ENCODE peak calls at places on chromosome 21, in four cellular contexts. S, L, C and I are unnamed samples.

GRCh38 chr21:44817506-44817880 is 369 bp downstream of the SUMO3 start:
- DNase-seq in S (peak), C (no peak), L (peak), I (peak)

GRCh38 chr21:20292280-20292679 is 705.9 kb upstream of the NCAM2 start:
- DNase-seq in C (no peak), L (no peak), S (no peak), I (no peak)

GRCh38 chr21:37555672-37556261 is 189.2 kb downstream of the DYRK1A start:
- DNase-seq in S (no peak), C (no peak), L (peak), I (no peak)

GRCh38 chr21:35399706-35400105 is 350.6 kb upstream of the RUNX1 start:
- DNase-seq in L (no peak), C (no peak), S (no peak), I (no peak)

GRCh38 chr21:8992731-8993174 is 1528.6 kb upstream of the TPTE start:
- DNase-seq in S (no peak), L (peak), C (no peak), I (no peak)

GRCh38 chr21:33406493-33406892 is 3.3 kb downstream of the IFNGR2 start:
- DNase-seq in L (no peak), C (no peak), S (no peak), I (no peak)

GRCh38 chr21:36065497-36066036 is 4.3 kb upstream of the CBR1 start:
- DNase-seq in S (no peak), C (no peak), L (peak), I (no peak)

GRCh38 chr21:33028759-33029511 is 3.2 kb downstream of the OLIG2 start:
- DNase-seq in C (no peak), S (no peak), L (no peak), I (no peak)

GRCh38 chr21:35375115-35375514 is 326.0 kb upstream of the RUNX1 start:
- DNase-seq in C (no peak), L (no peak), S (no peak), I (no peak)

GRCh38 chr21:29443398-29444010 is 144.8 kb downstream of the BACH1 start:
- DNase-seq in S (no peak), L (no peak), C (no peak), I (no peak)

GRCh38 chr21:34882719-34883131 is 166.4 kb downstream of the RUNX1 start:
- DNase-seq in C (no peak), S (peak), L (no peak), I (no peak)

GRCh38 chr21:14383596-14384210 is 757 bp upstream of the HSPA13 start:
- DNase-seq in L (peak), C (peak), S (no peak), I (no peak)

GRCh38 chr21:37208056-37208705 is 59.0 kb downstream of the VPS26C start:
- DNase-seq in C (peak), S (peak), L (peak), I (no peak)

GRCh38 chr21:45054927-45055612 is 19.3 kb upstream of the ADARB1 start:
- DNase-seq in S (no peak), C (no peak), L (no peak), I (no peak)

GRCh38 chr21:26715116-26715515 is 130.1 kb downstream of the ADAMTS1 start:
- DNase-seq in S (no peak), L (no peak), C (no peak), I (no peak)

GRCh38 chr21:44930543-44930981 is 9.3 kb upstream of the SLX9 start:
- DNase-seq in L (no peak), C (no peak), S (no peak), I (no peak)

GRCh38 chr21:36860736-36861594 is 105.5 kb downstream of the HLCS start:
- DNase-seq in L (peak), C (no peak), S (no peak), I (no peak)

GRCh38 chr21:30305136-30305535 is 15.0 kb downstream of the KRTAP26-1 start:
- DNase-seq in L (no peak), S (no peak), C (no peak), I (no peak)

GRCh38 chr21:24023936-24024335 is 1583.3 kb downstream of the MRPL39 start:
- DNase-seq in C (no peak), L (no peak), S (no peak), I (no peak)

GRCh38 chr21:35381743-35382310 is 332.7 kb upstream of the RUNX1 start:
- DNase-seq in L (no peak), C (no peak), S (no peak), I (no peak)

GRCh38 chr21:29378814-29379213 is 80.1 kb downstream of the BACH1 start:
- DNase-seq in L (no peak), C (no peak), S (no peak), I (no peak)

GRCh38 chr21:37868446-37868845 is 47.8 kb downstream of the KCNJ6 start:
- DNase-seq in L (no peak), S (no peak), C (no peak), I (no peak)

GRCh38 chr21:43299441-43300277 is 127.3 kb downstream of the SIK1 start:
- DNase-seq in C (no peak), S (no peak), L (no peak), I (no peak)

GRCh38 chr21:43298546-43299440 is 128.1 kb downstream of the SIK1 start:
- DNase-seq in L (no peak), S (no peak), C (no peak), I (no peak)

GRCh38 chr21:43301424-43302355 is 125.2 kb downstream of the SIK1 start:
- DNase-seq in C (no peak), L (no peak), S (no peak), I (no peak)

GRCh38 chr21:43302356-43302700 is 124.6 kb downstream of the SIK1 start:
- DNase-seq in S (no peak), L (no peak), C (no peak), I (no peak)

DNA sequence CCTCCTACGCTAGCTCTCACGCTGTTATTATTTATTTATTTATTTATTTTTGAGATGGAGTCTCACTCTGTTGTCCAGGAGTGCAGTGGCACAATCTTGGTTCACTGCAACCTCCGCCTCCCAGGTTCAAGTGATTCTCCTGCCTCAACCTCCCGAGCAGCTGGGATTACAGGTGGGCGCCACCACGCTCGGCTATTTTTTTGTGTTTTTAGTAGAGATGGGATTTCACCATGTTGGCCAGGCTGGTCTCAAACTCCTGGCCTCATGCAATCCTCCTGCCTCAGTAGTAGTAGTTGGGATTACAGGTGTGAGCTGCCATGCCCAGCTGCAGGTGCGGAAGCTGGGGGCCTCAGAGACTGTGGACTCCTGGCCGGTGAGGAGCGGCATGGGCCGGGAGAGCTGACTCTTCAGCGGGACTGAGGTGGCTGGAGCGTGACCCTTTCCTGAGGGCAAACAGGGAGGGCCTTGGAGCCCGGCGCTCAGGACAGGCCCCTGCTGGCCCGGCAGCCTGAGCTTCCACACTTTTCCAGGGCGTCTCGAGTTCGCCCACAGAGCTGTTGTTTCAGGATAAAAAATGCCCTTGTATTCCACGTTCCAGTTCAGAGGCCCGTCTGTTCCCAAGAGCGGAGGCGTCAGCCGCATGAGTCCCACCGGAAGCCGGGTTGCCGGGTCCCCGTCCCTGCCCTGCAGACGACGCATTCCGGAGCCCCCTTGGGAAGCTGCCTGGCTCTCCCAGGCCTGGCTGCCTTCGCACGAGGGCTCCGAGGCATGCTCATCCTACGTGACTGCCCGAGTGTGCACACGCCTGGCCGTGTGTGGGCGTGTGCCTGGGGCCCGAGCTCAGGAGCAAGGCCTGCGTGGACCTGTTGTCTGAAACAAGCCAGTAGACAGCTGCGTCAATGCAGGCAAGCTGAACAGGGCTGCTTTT is 126.2 kb downstream of the SIK1 start:
- DNase-seq in L (no peak), S (no peak), C (no peak), I (no peak)
- TF ChIP-seq SPI1 in L (no peak), S (no peak), C (no peak), I (no peak)

GRCh38 chr21:39030127-39030884 is 152.9 kb downstream of the PSMG1 start:
- DNase-seq in S (no peak), C (no peak), L (no peak), I (no peak)
- TF ChIP-seq SPI1 in S (no peak), C (no peak), L (no peak), I (no peak)

GRCh38 chr21:46159390-46159789 is 4.0 kb upstream of the FTCD start:
- DNase-seq in L (no peak), S (no peak), C (no peak), I (no peak)

GRCh38 chr21:46159841-46160562 is 4.6 kb upstream of the FTCD start:
- DNase-seq in L (no peak), C (no peak), S (no peak), I (no peak)

GRCh38 chr21:46161800-46162592 is 6.6 kb upstream of the FTCD start:
- DNase-seq in S (no peak), L (no peak), C (no peak), I (no peak)

GRCh38 chr21:46160563-46161179 is 5.3 kb upstream of the FTCD start:
- DNase-seq in C (no peak), S (no peak), L (no peak), I (no peak)

DNA sequence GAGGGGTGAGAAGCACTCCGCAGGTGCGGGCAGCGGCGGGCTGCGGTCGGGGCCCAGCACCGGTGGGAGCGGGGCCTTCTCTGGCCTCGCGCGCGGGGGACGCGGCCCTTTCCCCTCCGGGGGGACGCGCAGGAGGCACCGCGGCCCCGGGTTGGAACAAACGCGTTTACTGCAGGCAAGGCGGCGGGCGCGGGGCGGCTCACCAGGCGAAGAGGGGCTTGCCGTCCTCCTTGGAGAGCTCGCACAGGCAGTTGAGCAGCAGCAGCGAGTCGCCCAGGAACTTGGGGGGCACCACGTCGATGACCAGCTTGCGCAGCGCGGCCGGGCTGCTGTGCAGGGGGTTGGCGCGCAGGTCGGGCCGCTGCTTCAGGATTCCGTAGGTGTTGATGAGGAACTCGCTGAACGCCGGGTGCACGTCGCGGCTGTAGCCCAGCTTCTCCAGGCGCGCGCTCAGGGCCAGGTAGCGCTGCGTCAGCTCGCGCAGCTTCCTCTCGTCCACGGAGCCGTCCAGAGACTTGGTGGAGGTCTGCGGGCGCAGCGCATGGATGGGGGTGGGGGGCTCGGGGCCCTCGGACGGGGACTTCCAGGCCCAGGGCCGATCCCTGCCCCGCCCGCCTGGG is 5.9 kb upstream of the FTCD start:
- DNase-seq in S (no peak), L (no peak), C (no peak), I (no peak)
- TF ChIP-seq SPI1 in S (no peak), L (no peak), C (no peak), I (no peak)

DNA sequence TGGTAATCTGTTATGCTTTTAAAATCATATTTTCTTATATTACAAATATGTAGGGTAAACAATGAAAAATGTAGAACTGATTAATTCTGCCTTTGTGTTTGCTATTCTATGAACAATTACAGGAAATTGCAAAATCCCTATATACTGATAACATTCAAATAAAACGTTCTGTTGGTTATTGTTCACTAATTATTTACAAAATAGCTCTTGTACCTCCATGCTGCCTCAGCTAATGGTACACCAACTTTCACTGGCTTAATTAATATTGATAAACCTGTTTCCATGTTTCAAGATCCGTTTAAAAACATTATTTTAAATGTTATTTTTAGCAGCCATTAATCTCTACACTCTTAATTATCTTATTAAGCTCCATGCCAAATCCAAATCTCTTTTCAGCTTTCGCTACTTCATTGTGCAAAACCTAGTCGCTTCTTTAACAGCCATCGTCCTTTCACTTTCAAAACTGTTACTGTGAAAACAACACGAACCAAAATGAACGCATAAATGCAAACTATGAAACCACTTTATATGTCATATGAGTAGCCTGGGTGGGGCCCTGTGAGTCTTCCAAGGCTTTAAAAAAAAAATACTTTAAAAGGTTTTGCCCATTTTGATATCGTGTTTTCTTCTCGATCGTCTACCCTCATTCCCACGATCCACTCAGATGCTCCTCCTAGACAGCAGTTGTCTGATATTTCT is 807.0 kb downstream of the USP25 start:
- DNase-seq in L (no peak), S (no peak), C (no peak), I (no peak)
- TF ChIP-seq SPI1 in L (no peak), S (no peak), C (no peak), I (no peak)

GRCh38 chr21:38921511-38922215 is 115.9 kb downstream of the ETS2 start:
- DNase-seq in L (no peak), S (no peak), C (no peak), I (no peak)

GRCh38 chr21:38917045-38917774 is 111.5 kb downstream of the ETS2 start:
- DNase-seq in S (no peak), L (no peak), C (no peak), I (no peak)

GRCh38 chr21:38922474-38922873 is 116.7 kb downstream of the ETS2 start:
- DNase-seq in S (no peak), L (no peak), C (no peak), I (no peak)

GRCh38 chr21:38918629-38919346 is 113.1 kb downstream of the ETS2 start:
- DNase-seq in L (no peak), S (no peak), C (no peak), I (no peak)

DNA sequence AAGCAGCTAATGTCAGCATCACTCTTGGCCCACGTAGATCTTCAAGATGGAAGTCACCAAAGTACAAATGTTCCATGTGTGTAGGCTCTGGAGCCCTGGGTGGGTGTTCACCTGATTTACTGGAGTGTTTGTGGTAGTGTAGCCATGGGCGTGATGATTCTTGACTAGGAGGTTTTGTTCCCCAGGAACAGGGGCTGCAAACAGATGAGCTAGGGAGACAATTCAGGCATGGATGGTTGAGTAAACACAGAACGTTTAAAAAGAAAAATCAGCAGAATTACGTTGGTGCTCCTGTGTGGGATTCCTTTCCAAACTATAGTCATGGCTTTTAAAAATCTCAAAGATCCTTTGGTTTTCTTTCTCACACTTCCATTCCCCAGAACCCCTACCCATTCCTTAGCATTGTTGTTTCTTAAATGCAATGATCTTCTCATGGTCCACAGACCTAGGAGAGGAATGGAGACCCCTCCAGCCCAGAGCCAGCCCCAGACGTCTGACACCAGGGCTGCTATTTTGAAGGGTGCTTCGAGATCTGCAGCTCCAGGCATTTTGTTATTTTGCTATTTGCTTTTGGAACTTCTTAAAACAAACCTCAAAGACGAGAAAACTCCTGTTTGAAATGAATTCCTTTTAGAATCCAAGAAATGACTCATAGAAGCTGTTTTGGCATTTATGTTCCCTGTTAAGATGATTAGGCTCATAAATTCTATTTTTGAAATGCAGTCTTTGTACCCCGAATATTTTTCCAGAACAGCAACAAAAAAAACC is 115.1 kb downstream of the ETS2 start:
- DNase-seq in L (no peak), S (no peak), C (no peak), I (no peak)
- TF ChIP-seq SPI1 in L (no peak), S (no peak), C (no peak), I (no peak)

GRCh38 chr21:27799861-27800260 is 833.0 kb upstream of the ADAMTS5 start:
- DNase-seq in C (no peak), L (no peak), S (no peak), I (no peak)

GRCh38 chr21:27805696-27806095 is 838.8 kb upstream of the ADAMTS5 start:
- DNase-seq in C (no peak), L (no peak), S (no peak), I (no peak)

GRCh38 chr21:27804515-27804914 is 837.6 kb upstream of the ADAMTS5 start:
- DNase-seq in C (no peak), S (no peak), L (no peak), I (no peak)

GRCh38 chr21:27803571-27803970 is 836.7 kb upstream of the ADAMTS5 start:
- DNase-seq in S (no peak), L (no peak), C (no peak), I (no peak)

DNA sequence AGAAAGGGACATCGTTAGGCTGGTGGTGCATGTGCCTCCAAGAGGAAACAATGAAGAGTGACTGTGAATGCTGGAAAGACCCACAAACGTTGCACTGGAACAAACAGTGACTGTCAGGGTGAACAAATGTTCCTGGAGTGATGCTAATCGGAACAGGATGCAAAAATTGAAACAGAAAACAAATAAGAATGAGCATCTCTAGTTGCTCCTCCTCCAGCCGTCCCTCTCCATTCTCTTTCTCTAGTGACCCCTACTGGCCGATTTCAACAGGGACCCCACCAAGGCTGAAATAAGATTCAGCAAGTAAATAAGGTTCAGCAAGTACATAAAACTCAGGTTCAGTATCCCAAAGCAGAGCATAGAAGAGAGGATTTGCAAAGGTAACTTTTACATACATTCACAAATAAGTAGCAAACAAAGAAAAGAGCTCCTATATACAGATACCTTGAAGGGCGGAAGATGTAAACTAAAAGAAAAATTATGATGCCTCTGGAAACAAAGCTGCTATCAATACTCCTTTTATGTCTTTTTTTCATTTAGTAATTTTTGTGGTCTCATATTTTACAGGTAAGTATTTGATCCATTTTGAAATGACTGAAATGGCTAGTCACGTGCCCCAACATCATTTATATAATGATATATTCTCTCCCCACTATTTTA is 836.1 kb upstream of the ADAMTS5 start:
- DNase-seq in L (peak), S (peak), C (no peak), I (no peak)
- TF ChIP-seq SPI1 in L (no peak), S (no peak), C (no peak), I (no peak)

DNA sequence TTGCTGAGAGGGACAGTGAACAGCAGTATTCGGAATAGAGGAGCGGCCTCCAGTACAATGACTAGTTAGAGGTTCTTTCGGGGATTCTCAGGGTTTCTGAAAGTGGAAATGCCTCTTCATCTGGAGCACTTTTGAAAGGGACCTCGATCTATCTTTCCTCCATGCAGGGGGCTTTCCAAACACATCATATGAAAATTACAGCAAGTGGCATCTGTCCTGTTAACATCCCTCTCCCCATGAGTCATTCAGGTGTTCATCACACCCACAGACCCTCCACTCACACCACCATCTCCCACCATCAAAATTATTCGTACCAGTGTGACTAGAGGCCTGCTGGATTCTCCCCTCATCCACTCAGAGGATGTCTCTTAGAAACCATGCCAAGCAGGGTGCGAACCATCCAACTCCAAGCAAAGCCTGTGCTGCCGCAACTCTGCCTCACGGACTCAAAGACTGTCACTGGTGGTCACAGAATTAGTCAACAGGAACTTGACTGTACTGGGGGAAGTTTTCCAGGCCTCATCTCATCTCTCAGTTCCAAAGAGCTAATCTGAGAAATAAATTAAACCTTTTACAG is 211.1 kb downstream of the MRPL39 start:
- DNase-seq in C (peak), S (no peak), L (no peak), I (peak)
- TF ChIP-seq SPI1 in C (peak), S (no peak), L (no peak), I (peak)

GRCh38 chr21:42674351-42674940 is 21.0 kb downstream of the PDE9A start:
- DNase-seq in S (no peak), C (no peak), L (peak), I (no peak)
- TF ChIP-seq SPI1 in S (no peak), C (no peak), L (no peak), I (no peak)